ENCODE peak calls at places on chromosomes 5 and 9, in six cellular contexts. V is A549, X is spleen, O is Peyer's patch, J is heart left ventricle, L is sigmoid colon. I is an unnamed sample. For H3K4me1, the result is how much of the 10 kb centered on the place peaks cover.

GRCh38 chr5:22754155-22754554 is 99.0 kb downstream of the CDH12 start:
- DNase-seq in V (no peak), X (no peak), O (no peak), J (no peak), L (no peak), I (no peak)

GRCh38 chr9:129550199-129550839 is 70.6 kb downstream of the C9orf50 start:
- DNase-seq in V (peak), X (peak), O (peak), J (peak), L (peak), I (peak)

GRCh38 chr9:128454991-128455390 is 815 bp upstream of the ODF2 start:
- DNase-seq in V (no peak), X (no peak), O (no peak), J (no peak), L (no peak), I (no peak)

GRCh38 chr5:78907255-78907886 is 77.7 kb downstream of the ARSB start:
- DNase-seq in V (no peak), X (no peak), O (peak), J (peak), L (peak), I (no peak)

GRCh38 chr5:104702212-104702611 is 1139.6 kb upstream of the NUDT12 start:
- DNase-seq in V (no peak), X (no peak), O (no peak), J (no peak), L (no peak), I (no peak)

GRCh38 chr5:172009536-172010270 is 3.3 kb upstream of the FBXW11 start:
- DNase-seq in V (no peak), X (no peak), O (no peak), J (no peak), L (no peak), I (no peak)

GRCh38 chr9:15824310-15824709 is 271.5 kb downstream of the CCDC171 start:
- DNase-seq in V (no peak), X (no peak), O (no peak), J (no peak), L (no peak), I (no peak)

GRCh38 chr5:176744584-176744965 is 65.8 kb upstream of the UNC5A start:
- DNase-seq in V (peak), X (no peak), O (no peak), J (no peak), L (no peak), I (no peak)

GRCh38 chr9:35907732-35908483 is 1.4 kb upstream of the SPAAR start:
- DNase-seq in V (peak), X (no peak), O (no peak), J (peak), L (peak), I (peak)

GRCh38 chr9:137252555-137253506 is 1.7 kb downstream of the STPG3 start:
- DNase-seq in V (no peak), X (no peak), O (no peak), J (no peak), L (no peak), I (no peak)

GRCh38 chr9:127838375-127839078 is 15.9 kb downstream of the ENG start:
- DNase-seq in V (peak), X (peak), O (peak), J (peak), L (peak), I (peak)

GRCh38 chr5:107808671-107809137 is 138.0 kb upstream of the EFNA5 start:
- DNase-seq in V (no peak), X (no peak), O (no peak), J (no peak), L (no peak), I (peak)

GRCh38 chr5:170297589-170298462 is at the start of gene LCP2:
- DNase-seq in V (no peak), X (no peak), O (peak), J (no peak), L (peak), I (no peak)

GRCh38 chr9:37198831-37199230 is 78.5 kb downstream of the ZCCHC7 start:
- DNase-seq in V (no peak), X (no peak), O (no peak), J (no peak), L (no peak), I (no peak)

GRCh38 chr5:171848911-171849520 is 63.4 kb downstream of the SMIM23 start:
- DNase-seq in V (no peak), X (no peak), O (no peak), J (no peak), L (no peak), I (no peak)

GRCh38 chr9:134644715-134645606 is 3.4 kb downstream of the COL5A1 start:
- DNase-seq in V (peak), X (no peak), O (no peak), J (peak), L (peak), I (peak)

GRCh38 chr5:131677115-131677514 is 42.1 kb upstream of the RAPGEF6 start:
- DNase-seq in V (no peak), X (no peak), O (no peak), J (no peak), L (no peak), I (no peak)

GRCh38 chr9:83778164-83778563 is 39.4 kb downstream of the GKAP1 start:
- DNase-seq in V (no peak), X (no peak), O (no peak), J (no peak), L (no peak), I (no peak)

GRCh38 chr5:135081240-135081639 is 47.2 kb upstream of the PITX1 start:
- DNase-seq in V (no peak), X (no peak), O (no peak), J (no peak), L (no peak), I (no peak)

GRCh38 chr5:145158654-145159199 is 676.4 kb downstream of the PRELID2 start:
- DNase-seq in V (no peak), X (no peak), O (no peak), J (no peak), L (no peak), I (no peak)

GRCh38 chr5:120252839-120253238 is 211.3 kb upstream of the PRR16 start:
- DNase-seq in V (no peak), X (no peak), O (no peak), J (no peak), L (no peak), I (no peak)

GRCh38 chr5:150778517-150779396 is at the start of gene SMIM3:
- DNase-seq in V (peak), X (peak), O (peak), J (peak), L (peak), I (peak)

GRCh38 chr9:110114888-110115259 is 93.1 kb downstream of the C9orf152 start:
- DNase-seq in V (no peak), X (no peak), O (no peak), J (peak), L (no peak), I (no peak)

GRCh38 chr9:115986508-115986907 is 167.1 kb upstream of the PAPPA start:
- DNase-seq in V (no peak), X (no peak), O (no peak), J (no peak), L (no peak), I (no peak)

GRCh38 chr9:99075246-99075912 is 29.5 kb upstream of the TGFBR1 start:
- DNase-seq in V (no peak), X (no peak), O (no peak), J (no peak), L (no peak), I (no peak)

GRCh38 chr5:178309271-178310008 is 76.8 kb upstream of the PHYKPL start:
- DNase-seq in V (no peak), X (peak), O (no peak), J (no peak), L (peak), I (no peak)

GRCh38 chr9:94666364-94667099 is 27.2 kb upstream of the FBP1 start:
- DNase-seq in V (no peak), X (no peak), O (no peak), J (no peak), L (no peak), I (no peak)
- H3K4me3 ChIP-seq in V (no peak), X (no peak), O (no peak), J (no peak), L (no peak), I (no peak)

GRCh38 chr5:141773779-141774531 is 91.9 kb upstream of the ARAP3 start:
- DNase-seq in V (no peak), X (no peak), O (no peak), J (no peak), L (no peak), I (no peak)
- H3K4me1 ChIP-seq in V (under half), X (under half), O (under half), J (under half), L (under half), I (under half)

GRCh38 chr9:27108981-27109541 is at the start of gene TEK:
- DNase-seq in V (no peak), X (no peak), O (no peak), J (no peak), L (no peak), I (no peak)
- TF ChIP-seq POLR2A in V (no peak), X (no peak), O (no peak), J (peak), L (no peak), I (no peak)

GRCh38 chr5:142829821-142830220 is 59.6 kb downstream of the ARHGAP26 start:
- DNase-seq in V (no peak), X (no peak), O (no peak), J (no peak), L (no peak), I (no peak)
- H3K4me3 ChIP-seq in V (no peak), X (no peak), O (no peak), J (no peak), L (no peak), I (no peak)

DNA sequence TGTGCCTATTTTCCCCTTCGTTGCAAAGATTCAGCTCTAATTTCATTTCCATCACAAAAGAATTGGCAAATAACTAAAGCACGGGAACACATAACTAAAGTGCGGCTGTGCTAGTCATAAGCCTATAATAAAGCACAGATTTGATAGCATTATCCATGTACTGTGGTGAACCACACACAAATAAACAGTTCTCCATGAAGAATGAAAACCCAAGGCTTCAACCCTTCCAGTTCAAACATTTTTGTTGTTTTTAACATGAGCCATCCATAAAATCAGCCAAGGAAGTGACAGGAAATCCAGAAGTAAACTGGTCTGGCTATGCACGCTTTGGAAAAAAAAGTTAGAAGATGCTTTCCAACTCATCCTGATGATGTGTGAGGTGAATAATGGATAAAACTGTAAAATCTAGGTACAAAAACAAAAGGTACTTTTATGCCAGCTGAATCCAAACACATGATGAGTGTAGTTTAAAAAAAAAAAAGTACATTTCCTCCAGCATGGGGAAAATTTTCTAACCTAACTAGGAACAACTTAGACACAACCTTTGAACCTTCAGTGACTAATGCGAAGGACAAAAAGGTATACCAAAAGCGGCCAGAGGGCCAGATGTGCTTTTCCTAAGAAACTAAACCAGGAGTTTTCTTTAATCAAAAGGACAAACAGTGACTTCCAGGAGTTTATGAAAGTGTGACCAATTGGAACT is 10.2 kb downstream of the ZNF608 start:
- DNase-seq in V (no peak), X (no peak), O (no peak), J (no peak), L (no peak), I (no peak)
- H3K4me1 ChIP-seq in V (under half), X (under half), O (under half), J (half or more), L (under half), I (under half)

GRCh38 chr5:31783762-31784161 is 144.8 kb downstream of the PDZD2 start:
- DNase-seq in V (no peak), X (no peak), O (no peak), J (no peak), L (no peak), I (no peak)
- TF ChIP-seq POLR2A in V (no peak), X (no peak), O (no peak), J (no peak), L (no peak), I (no peak)

DNA sequence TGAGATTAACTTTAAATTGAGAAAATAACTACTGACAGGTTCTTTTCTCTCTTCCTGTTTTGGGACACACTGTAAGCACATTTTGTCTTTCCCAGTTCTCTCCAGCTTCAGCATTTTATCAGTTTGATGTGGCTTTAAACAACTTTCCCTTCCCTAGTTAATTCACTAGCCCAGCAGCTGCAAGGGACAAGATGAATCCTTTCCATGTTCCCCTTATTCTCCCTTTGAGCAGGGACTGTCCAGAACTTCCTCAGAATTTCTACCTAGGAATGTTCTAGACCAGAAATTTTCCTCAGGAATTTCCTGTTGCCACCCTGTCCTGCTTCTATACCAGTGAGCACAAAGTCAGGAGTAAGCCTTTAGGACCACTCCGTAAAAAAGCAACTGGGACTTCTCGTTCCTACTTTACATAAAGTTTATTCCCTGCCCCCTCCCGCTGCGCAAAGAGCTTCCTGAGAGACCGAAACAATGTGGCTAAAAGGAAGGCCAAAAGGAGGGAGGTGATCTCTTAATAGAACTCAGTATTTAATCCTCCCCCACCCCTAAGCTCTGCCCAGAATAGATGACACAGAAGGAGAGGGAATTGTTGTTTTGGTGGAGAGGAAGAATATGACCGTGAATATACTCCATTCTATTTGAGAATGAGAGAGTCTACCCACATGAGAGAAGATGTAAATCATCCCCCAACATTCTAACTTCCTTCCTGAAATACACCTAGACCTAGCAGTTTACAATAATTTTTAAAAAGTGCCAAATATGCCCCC is 61.9 kb downstream of the GLIS3 start:
- DNase-seq in V (no peak), X (no peak), O (no peak), J (peak), L (no peak), I (no peak)
- H3K4me3 ChIP-seq in V (no peak), X (no peak), O (no peak), J (no peak), L (no peak), I (no peak)

GRCh38 chr9:78971505-78971904 is 600.3 kb upstream of the TLE4 start:
- DNase-seq in V (no peak), X (no peak), O (no peak), J (no peak), L (no peak), I (no peak)
- H3K4me1 ChIP-seq in V (under half), X (under half), O (under half), J (under half), L (under half), I (under half)

DNA sequence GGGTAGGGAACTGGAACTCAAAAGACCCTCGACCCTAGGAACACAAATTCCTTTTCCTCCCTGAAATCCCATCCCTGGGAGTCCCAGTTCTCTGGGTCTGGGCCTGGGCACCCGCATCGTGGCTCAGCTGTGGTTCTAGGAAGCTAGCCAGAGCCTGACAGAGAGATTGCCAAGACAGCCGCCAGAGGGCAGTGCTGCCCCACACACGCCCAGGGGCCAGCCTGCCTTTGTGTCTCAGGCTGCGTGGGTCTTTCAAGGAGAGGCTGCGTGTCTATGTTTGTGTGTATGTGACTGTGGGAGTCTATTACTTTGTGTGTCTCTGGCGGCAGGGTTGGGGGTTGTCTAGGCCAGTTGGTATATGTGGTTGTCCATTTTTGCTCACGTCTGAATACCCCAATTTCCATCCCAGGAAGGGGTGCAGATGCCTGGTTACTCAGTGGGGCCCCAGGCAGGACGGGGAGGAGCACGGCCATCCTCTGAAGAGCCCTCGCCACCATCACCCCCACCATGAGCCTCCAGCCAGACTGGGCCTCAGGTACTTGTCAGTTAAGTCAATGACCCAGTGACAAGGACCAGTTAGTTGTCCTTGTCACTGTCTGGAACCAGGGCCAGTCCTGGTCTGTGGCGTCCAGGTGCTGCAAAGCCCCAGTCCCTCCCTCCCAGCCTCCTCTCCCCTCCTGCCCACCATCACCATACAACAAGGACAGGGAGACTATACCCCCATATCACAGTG is 32.2 kb upstream of the TTLL11 start:
- DNase-seq in V (peak), X (peak), O (peak), J (peak), L (peak), I (peak)
- TF ChIP-seq POLR2A in V (no peak), X (no peak), O (no peak), J (no peak), L (no peak), I (no peak)

DNA sequence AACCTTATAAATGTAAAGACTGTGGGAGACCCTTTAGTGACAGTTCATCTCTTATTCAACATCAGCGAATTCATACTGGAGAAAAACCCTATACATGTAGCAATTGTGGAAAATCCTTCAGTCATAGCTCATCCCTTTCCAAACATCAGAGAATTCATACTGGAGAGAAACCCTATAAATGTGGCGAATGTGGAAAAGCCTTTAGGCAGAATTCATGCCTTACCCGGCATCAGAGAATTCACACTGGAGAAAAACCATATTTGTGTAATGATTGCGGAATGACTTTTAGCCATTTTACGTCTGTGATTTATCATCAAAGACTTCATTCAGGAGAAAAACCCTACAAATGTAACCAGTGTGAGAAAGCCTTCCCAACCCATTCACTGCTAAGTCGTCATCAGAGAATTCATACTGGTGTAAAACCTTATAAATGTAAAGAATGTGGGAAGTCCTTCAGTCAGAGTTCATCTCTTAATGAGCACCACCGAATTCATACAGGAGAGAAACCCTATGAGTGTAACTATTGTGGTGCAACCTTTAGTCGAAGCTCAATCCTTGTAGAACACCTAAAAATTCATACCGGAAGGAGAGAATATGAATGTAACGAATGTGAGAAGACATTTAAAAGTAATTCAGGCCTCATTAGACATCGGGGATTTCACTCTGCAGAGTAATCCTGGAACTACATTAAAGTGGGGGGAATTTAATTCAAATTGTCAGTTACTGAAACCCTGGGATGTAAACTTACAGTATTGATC is 17.7 kb downstream of the ZNF483 start:
- DNase-seq in V (no peak), X (no peak), O (no peak), J (no peak), L (no peak), I (no peak)
- H3K4me3 ChIP-seq in V (no peak), X (no peak), O (no peak), J (no peak), L (no peak), I (no peak)

I was measured in adrenal gland.